ENCODE peak calls at places on chromosomes 3 and 15, in six cellular contexts. S is GM23248, E is IMR-90, Z is neural progenitor cell, F is MM.1S, O is fibroblast of lung. J is an unnamed sample. For H4K20me1 and H3K9me3, the result is how much of the 10 kb centered on the place peaks cover.

GRCh38 chr3:115825046-115825445 is 201.7 kb downstream of the GAP43 start:
- DNase-seq in S (peak), E (peak), Z (no peak), F (no peak), O (no peak), J (no peak)

GRCh38 chr3:13018561-13019242 is 54.5 kb downstream of the IQSEC1 start:
- DNase-seq in S (peak), E (no peak), Z (no peak), F (no peak), O (no peak), J (peak)

GRCh38 chr3:150763841-150764483 is 993 bp upstream of the SIAH2 start:
- DNase-seq in S (peak), E (peak), Z (peak), F (peak), O (peak), J (peak)

GRCh38 chr15:75904241-75904631 is 558 bp downstream of the FBXO22 start:
- DNase-seq in S (peak), E (peak), Z (peak), F (peak), O (peak), J (peak)

GRCh38 chr3:133894334-133895207 is 1.1 kb downstream of the RAB6B start:
- DNase-seq in S (peak), E (no peak), Z (peak), F (no peak), O (no peak), J (no peak)

GRCh38 chr15:41971089-41971892 is 1.1 kb downstream of the EHD4 start:
- DNase-seq in S (peak), E (peak), Z (peak), F (peak), O (peak), J (peak)

GRCh38 chr3:187823802-187824201 is 78.5 kb upstream of the BCL6 start:
- DNase-seq in S (no peak), E (no peak), Z (no peak), F (no peak), O (no peak), J (no peak)

GRCh38 chr3:133661454-133662255 is at the start of gene TOPBP1:
- DNase-seq in S (peak), E (peak), Z (peak), F (peak), O (peak), J (peak)

GRCh38 chr15:92109485-92109884 is 256.0 kb downstream of the SLCO3A1 start:
- DNase-seq in S (no peak), E (no peak), Z (no peak), F (no peak), O (no peak), J (peak)

GRCh38 chr3:141812091-141812490 is 48.9 kb downstream of the GRK7 start:
- DNase-seq in S (peak), E (no peak), Z (peak), F (no peak), O (no peak), J (no peak)

GRCh38 chr3:161854232-161854771 is 357.7 kb downstream of the OTOL1 start:
- DNase-seq in S (peak), E (peak), Z (peak), F (peak), O (peak), J (peak)

GRCh38 chr3:119331661-119332060 is 37.5 kb downstream of the ARHGAP31 start:
- DNase-seq in S (peak), E (peak), Z (no peak), F (no peak), O (no peak), J (no peak)

GRCh38 chr3:175648939-175649338 is 789.8 kb downstream of the NAALADL2 start:
- DNase-seq in S (no peak), E (no peak), Z (no peak), F (no peak), O (no peak), J (no peak)

GRCh38 chr3:64316971-64317370 is 91.7 kb upstream of the PRICKLE2 start:
- DNase-seq in S (peak), E (peak), Z (no peak), F (no peak), O (no peak), J (no peak)

GRCh38 chr3:176430244-176430893 is 766.9 kb downstream of the TBL1XR1 start:
- DNase-seq in S (peak), E (peak), Z (peak), F (peak), O (peak), J (peak)

GRCh38 chr15:81418891-81419290 is 44.9 kb upstream of the TMC3 start:
- DNase-seq in S (no peak), E (peak), Z (no peak), F (no peak), O (no peak), J (no peak)

GRCh38 chr15:60385620-60386552 is 11.9 kb downstream of the ANXA2 start:
- DNase-seq in S (peak), E (no peak), Z (no peak), F (no peak), O (no peak), J (no peak)

GRCh38 chr3:138879541-138880380 is 45.0 kb upstream of the PIK3CB start:
- DNase-seq in S (no peak), E (no peak), Z (no peak), F (no peak), O (no peak), J (no peak)

GRCh38 chr3:132232231-132232792 is 84.9 kb upstream of the ACP3 start:
- DNase-seq in S (peak), E (no peak), Z (no peak), F (no peak), O (no peak), J (no peak)

GRCh38 chr3:8266679-8267267 is 234.8 kb upstream of the LMCD1 start:
- DNase-seq in S (peak), E (no peak), Z (no peak), F (no peak), O (no peak), J (peak)

GRCh38 chr3:35184775-35185174 is 454.6 kb upstream of the ARPP21 start:
- DNase-seq in S (no peak), E (no peak), Z (no peak), F (no peak), O (peak), J (no peak)

GRCh38 chr3:53154731-53155320 is 6.2 kb upstream of the PRKCD start:
- DNase-seq in S (no peak), E (no peak), Z (no peak), F (no peak), O (no peak), J (no peak)

GRCh38 chr3:153783106-153783505 is 338.1 kb upstream of the ARHGEF26 start:
- DNase-seq in S (peak), E (no peak), Z (peak), F (no peak), O (peak), J (no peak)

GRCh38 chr3:108548304-108548703 is 37.9 kb upstream of the MYH15 start:
- DNase-seq in S (peak), E (peak), Z (no peak), F (no peak), O (peak), J (no peak)

GRCh38 chr3:59644479-59645075 is 594.8 kb upstream of the CFAP20DC start:
- DNase-seq in S (no peak), E (no peak), Z (no peak), F (no peak), O (no peak), J (no peak)

GRCh38 chr15:80836223-80836622 is 57.1 kb downstream of the CEMIP start:
- DNase-seq in S (no peak), E (no peak), Z (no peak), F (no peak), O (no peak), J (no peak)

GRCh38 chr15:94177112-94177511 is 54.2 kb upstream of the MCTP2 start:
- DNase-seq in S (peak), E (peak), Z (no peak), F (no peak), O (no peak), J (no peak)

GRCh38 chr3:187875868-187876267 is 130.6 kb upstream of the BCL6 start:
- DNase-seq in S (no peak), E (no peak), Z (no peak), F (no peak), O (no peak), J (no peak)

GRCh38 chr15:42056934-42057743 is 36.3 kb upstream of the PLA2G4E start:
- DNase-seq in S (peak), E (peak), Z (peak), F (peak), O (peak), J (peak)

GRCh38 chr3:22894877-22895276 is 308.2 kb upstream of the UBE2E2 start:
- DNase-seq in S (no peak), E (no peak), Z (no peak), F (no peak), O (no peak), J (no peak)

GRCh38 chr15:71505962-71506361 is 304.4 kb upstream of the NR2E3 start:
- DNase-seq in S (no peak), E (no peak), Z (no peak), F (no peak), O (no peak), J (no peak)

GRCh38 chr15:41621200-41622193 is 38.7 kb upstream of the MGA start:
- DNase-seq in S (peak), E (peak), Z (peak), F (no peak), O (peak), J (no peak)

DNA sequence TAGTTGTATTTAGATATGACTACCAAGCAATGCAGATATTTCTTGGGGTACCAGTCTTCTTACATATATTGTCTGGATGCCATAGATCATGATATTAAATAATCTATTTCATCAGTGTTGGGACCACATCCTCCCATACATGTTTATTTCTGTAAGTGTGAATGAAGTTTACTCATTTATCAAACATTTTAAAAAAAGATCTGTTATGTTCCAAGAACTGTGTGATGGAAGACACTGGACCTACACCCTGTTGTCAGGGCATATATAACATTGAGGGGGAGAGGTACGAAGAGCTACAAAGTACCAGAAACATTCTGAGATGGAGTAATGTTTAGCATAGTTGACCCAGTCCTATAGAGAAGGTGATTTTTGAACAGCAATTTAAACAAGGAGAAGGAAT is 26.6 kb downstream of the MBNL1 start:
- DNase-seq in S (no peak), E (no peak), Z (no peak), F (no peak), O (no peak), J (no peak)
- H4K20me1 ChIP-seq in S (under half), E (half or more), Z (under half), F (half or more), O (under half), J (half or more)

GRCh38 chr15:25176991-25177954 is 222.5 kb downstream of the SNRPN start:
- DNase-seq in S (no peak), E (no peak), Z (no peak), F (no peak), O (no peak), J (no peak)
- H3K9me3 ChIP-seq in S (under half), E (half or more), Z (under half), F (under half), O (under half), J (under half)

DNA sequence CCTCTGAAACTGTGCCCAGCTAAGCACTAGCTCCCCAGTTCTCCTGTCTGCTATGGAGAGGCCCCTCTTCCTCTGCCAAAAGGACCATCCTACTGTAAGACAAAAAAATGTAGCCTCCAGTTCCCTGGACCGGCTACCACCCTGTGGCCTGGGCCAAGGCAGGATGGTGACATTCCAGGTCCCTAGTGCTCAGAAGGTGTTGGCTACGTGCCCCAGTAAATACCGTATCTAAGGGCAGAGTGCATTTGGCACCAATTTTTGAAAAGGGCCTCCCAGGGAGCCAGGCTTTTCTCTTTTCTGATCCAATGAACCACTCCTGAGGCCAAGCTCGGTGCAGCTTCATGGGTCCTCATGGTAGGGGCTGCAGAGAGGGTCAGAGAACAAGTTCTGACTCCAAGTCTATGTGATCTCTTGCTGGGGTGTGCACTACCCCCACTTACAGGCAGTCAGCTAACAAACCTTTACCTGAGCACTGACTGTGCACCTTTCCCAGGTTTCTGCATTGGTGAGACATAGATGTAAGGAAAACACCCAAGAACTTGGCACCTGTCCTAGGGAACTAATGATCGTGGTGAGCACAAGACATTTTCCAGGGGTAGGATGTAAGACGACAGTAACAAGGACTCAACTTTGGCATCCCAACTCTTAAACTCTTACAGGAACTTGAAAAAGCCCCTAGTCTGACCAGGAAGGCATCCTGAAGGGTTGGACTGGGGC is 32.6 kb downstream of the TLE3 start:
- DNase-seq in S (no peak), E (no peak), Z (no peak), F (no peak), O (no peak), J (no peak)
- H4K20me1 ChIP-seq in S (under half), E (half or more), Z (half or more), F (under half), O (under half), J (under half)

GRCh38 chr15:86663304-86663703 is 583.6 kb downstream of the AGBL1 start:
- DNase-seq in S (no peak), E (no peak), Z (no peak), F (no peak), O (no peak), J (no peak)
- H3K9me3 ChIP-seq in S (under half), E (under half), Z (under half), F (under half), O (under half), J (under half)

GRCh38 chr3:129106320-129106719 is 15.3 kb downstream of the RAB43 start:
- DNase-seq in S (no peak), E (no peak), Z (peak), F (peak), O (no peak), J (no peak)

GRCh38 chr3:129106866-129107565 is 14.6 kb downstream of the RAB43 start:
- DNase-seq in S (no peak), E (no peak), Z (no peak), F (no peak), O (no peak), J (no peak)

GRCh38 chr3:129104498-129105079 is 17.0 kb downstream of the RAB43 start:
- DNase-seq in S (no peak), E (no peak), Z (no peak), F (peak), O (no peak), J (no peak)

GRCh38 chr3:129105862-129106261 is 15.7 kb downstream of the RAB43 start:
- DNase-seq in S (no peak), E (no peak), Z (no peak), F (no peak), O (no peak), J (no peak)

GRCh38 chr3:129107793-129108192 is 13.8 kb downstream of the RAB43 start:
- DNase-seq in S (no peak), E (no peak), Z (no peak), F (no peak), O (no peak), J (no peak)
- H4K20me1 ChIP-seq in S (under half), E (half or more), Z (under half), F (under half), O (under half), J (under half)

DNA sequence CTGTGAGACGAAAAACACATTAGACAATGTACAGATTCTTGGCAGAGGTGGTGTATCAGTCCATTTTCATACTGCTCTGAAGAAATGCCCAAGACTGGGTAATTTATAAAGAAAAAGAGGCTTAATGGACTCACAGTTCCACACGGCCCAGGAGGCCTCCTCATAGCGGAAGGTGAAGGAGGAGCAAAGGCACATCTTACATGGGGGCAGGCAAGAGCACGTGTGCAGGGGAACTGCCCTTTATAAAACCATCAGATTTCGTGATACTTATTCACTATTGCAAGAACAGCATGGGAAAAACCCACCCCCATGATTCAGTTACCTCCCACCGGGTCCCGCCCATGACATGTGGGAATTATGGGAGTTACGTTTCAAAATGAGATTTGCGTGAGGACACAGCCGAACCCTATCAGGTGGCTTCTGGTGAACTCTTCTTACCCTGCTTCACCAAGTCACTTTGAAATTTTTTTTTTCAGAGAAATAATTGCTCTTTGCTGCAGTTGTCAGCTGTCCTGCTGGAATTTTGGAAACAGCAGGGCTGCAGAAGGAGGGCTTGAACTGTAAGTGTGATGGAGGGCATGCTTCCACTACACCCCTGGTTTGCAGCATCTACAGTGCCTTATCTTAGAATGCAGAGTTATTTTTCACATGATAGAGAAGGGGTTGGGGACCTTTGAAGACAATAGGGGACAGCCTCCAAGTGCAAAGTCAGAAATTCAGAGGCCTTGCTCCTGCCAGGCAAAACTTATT is 2.9 kb upstream of the IGF2BP2 start:
- DNase-seq in S (no peak), E (no peak), Z (no peak), F (no peak), O (no peak), J (no peak)
- H3K9me3 ChIP-seq in S (under half), E (under half), Z (under half), F (under half), O (under half), J (under half)

DNA sequence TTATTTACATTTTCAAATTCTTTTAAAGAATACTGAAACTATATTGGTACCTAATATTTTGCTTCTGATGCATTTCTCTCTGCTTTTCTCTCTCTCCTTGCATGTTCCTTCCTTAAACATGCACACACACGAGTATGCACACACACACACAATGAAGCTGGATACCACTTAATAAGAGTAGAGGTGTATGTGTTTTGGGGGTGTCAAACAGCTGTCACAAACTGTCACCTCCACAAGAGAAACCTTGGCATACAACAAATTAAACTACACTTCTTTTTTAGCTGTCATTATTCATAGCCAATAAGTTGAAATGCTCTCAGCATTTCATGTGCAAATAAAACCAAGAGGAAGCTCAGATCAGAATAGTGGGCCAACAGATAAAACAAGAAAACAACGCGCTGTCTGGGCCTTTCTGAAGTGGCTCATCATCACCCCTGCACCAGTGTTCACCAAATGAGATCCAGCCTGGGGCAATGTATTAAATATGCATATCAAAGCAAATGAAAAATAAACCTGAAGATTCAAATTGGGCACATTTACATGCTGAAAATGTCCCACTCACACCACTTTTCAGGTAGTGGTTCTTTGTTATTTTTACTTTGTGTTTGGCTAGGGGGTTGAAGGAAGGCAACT is 9.7 kb downstream of the MEIS2 start:
- DNase-seq in S (no peak), E (no peak), Z (no peak), F (no peak), O (no peak), J (no peak)
- H4K20me1 ChIP-seq in S (under half), E (under half), Z (under half), F (under half), O (under half), J (under half)

DNA sequence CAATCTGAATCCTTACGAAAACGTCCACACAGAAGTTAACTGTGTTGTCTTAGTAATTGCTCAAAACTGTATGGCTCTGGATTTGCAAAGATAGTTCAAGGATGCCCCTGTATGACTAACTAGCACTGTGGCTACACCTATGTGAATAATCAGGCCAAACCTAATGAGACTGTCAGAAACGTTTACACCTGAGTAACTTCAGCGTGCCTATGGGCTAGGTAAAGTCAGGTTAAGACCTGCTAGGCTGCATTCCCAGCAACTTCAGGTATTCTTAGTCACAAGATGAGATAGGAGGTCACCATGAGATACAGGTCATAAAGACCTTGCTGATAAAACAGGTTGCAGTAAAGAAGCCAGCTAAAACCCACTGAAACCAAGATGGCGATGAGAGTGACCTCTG is 87.8 kb upstream of the PLXND1 start:
- DNase-seq in S (no peak), E (no peak), Z (no peak), F (no peak), O (no peak), J (no peak)
- H3K9me3 ChIP-seq in S (under half), E (under half), Z (under half), F (under half), O (under half), J (under half)